ENCODE peak calls at places on chromosomes 12 and 14, in nine cellular contexts. Z is endothelial cell; X is thoracic aorta; G is WTC11; C is CD4-positive, alpha-beta T cell; V is SK-N-SH; P is progenitor cell of endocrine pancreas; U is heart right ventricle; F is choroid plexus epithelial cell. I is an unnamed sample.

GRCh38 chr14:69049675-69050074 is 70.6 kb upstream of the ACTN1 start:
- DNase-seq in V (no peak), F (peak), G (no peak), X (no peak), P (no peak), U (no peak), Z (no peak), C (no peak), I (no peak)

GRCh38 chr14:78950654-78951053 is 780.5 kb downstream of the NRXN3 start:
- DNase-seq in X (no peak), F (peak), U (no peak), G (no peak), P (no peak), C (no peak), V (no peak), Z (no peak), I (no peak)

GRCh38 chr14:24058951-24059475 is 7.2 kb downstream of the CARMIL3 start:
- DNase-seq in F (no peak), X (no peak), G (peak), P (no peak), Z (no peak), C (no peak), U (no peak), V (peak), I (no peak)

GRCh38 chr14:65044596-65044959 is 57.7 kb downstream of the MAX start:
- DNase-seq in U (no peak), P (no peak), G (no peak), V (no peak), C (no peak), Z (no peak), F (no peak), X (no peak), I (peak)

GRCh38 chr12:109741970-109742372 is 28.3 kb downstream of the FAM222A start:
- DNase-seq in U (peak), P (no peak), G (peak), C (no peak), F (no peak), Z (no peak), V (peak), X (no peak), I (no peak)

GRCh38 chr12:70258605-70259403 is 15.6 kb downstream of the CNOT2 start:
- DNase-seq in P (no peak), Z (peak), C (no peak), V (peak), F (no peak), U (no peak), G (no peak), X (no peak), I (no peak)

GRCh38 chr12:121715862-121716435 is 3.4 kb downstream of the TMEM120B start:
- DNase-seq in V (no peak), P (no peak), Z (no peak), G (no peak), U (no peak), X (no peak), C (no peak), F (no peak), I (no peak)

GRCh38 chr14:79834856-79835255 is 376.4 kb downstream of the DIO2 start:
- DNase-seq in Z (no peak), X (no peak), F (no peak), G (no peak), C (no peak), V (no peak), U (no peak), P (no peak), I (no peak)

GRCh38 chr12:109557809-109558208 is 15.5 kb downstream of the MMAB start:
- DNase-seq in Z (no peak), C (no peak), P (no peak), X (no peak), V (no peak), F (peak), U (no peak), G (no peak), I (peak)

GRCh38 chr12:5466521-5466960 is 34.6 kb downstream of the NTF3 start:
- DNase-seq in C (no peak), Z (no peak), V (no peak), G (no peak), U (no peak), X (no peak), F (no peak), P (no peak), I (no peak)

GRCh38 chr14:35349496-35349895 is 55.1 kb downstream of the NFKBIA start:
- DNase-seq in C (no peak), Z (no peak), X (no peak), V (no peak), G (no peak), F (no peak), U (no peak), P (no peak), I (no peak)

GRCh38 chr12:46722737-46723136 is 103.1 kb downstream of the SLC38A4 start:
- DNase-seq in C (no peak), V (no peak), P (no peak), F (peak), Z (no peak), U (no peak), G (no peak), X (no peak), I (no peak)

GRCh38 chr14:94548999-94549985 is 11.9 kb upstream of the SERPINA4 start:
- DNase-seq in U (peak), V (peak), X (no peak), P (peak), Z (peak), G (peak), C (peak), F (peak), I (peak)

GRCh38 chr14:23938823-23939222 is 14.7 kb upstream of the DHRS4 start:
- DNase-seq in F (no peak), C (no peak), V (no peak), X (no peak), G (no peak), U (no peak), P (no peak), Z (no peak), I (no peak)

GRCh38 chr12:113667095-113667494 is 195.4 kb upstream of the LHX5 start:
- DNase-seq in P (no peak), U (no peak), X (no peak), C (no peak), Z (no peak), G (no peak), V (no peak), F (no peak), I (no peak)

GRCh38 chr12:109450980-109451379 is 26.1 kb downstream of the KCTD10 start:
- DNase-seq in V (no peak), X (no peak), U (no peak), G (no peak), F (no peak), C (no peak), Z (no peak), P (no peak), I (no peak)

GRCh38 chr12:57734586-57734985 is 4.0 kb downstream of the AGAP2 start:
- DNase-seq in U (no peak), C (no peak), G (no peak), F (no peak), V (no peak), X (no peak), Z (no peak), P (no peak), I (no peak)

GRCh38 chr14:87046960-87047359 is 946.0 kb downstream of the GALC start:
- DNase-seq in Z (no peak), U (no peak), G (no peak), V (no peak), P (no peak), F (no peak), X (no peak), C (no peak), I (no peak)

GRCh38 chr14:79584679-79585078 is 626.6 kb downstream of the DIO2 start:
- DNase-seq in U (no peak), V (no peak), Z (no peak), C (no peak), X (no peak), G (no peak), P (no peak), F (peak), I (no peak)

GRCh38 chr12:54596526-54596946 is 8.1 kb upstream of the PPP1R1A start:
- DNase-seq in C (peak), F (peak), Z (peak), U (peak), G (peak), X (peak), P (peak), V (peak), I (peak)

GRCh38 chr14:104082807-104083206 is 2.7 kb upstream of the ASPG start:
- DNase-seq in F (no peak), G (no peak), Z (no peak), C (no peak), U (peak), P (no peak), V (peak), X (no peak), I (peak)

GRCh38 chr12:118307069-118307954 is 65.4 kb downstream of the TAOK3 start:
- DNase-seq in P (no peak), G (no peak), X (no peak), F (peak), C (no peak), Z (no peak), V (no peak), U (no peak), I (no peak)

GRCh38 chr14:20934148-20934762 is 21.0 kb upstream of the RNASE2 start:
- DNase-seq in P (peak), U (peak), G (peak), F (peak), V (peak), X (no peak), Z (peak), C (peak), I (peak)

DNA sequence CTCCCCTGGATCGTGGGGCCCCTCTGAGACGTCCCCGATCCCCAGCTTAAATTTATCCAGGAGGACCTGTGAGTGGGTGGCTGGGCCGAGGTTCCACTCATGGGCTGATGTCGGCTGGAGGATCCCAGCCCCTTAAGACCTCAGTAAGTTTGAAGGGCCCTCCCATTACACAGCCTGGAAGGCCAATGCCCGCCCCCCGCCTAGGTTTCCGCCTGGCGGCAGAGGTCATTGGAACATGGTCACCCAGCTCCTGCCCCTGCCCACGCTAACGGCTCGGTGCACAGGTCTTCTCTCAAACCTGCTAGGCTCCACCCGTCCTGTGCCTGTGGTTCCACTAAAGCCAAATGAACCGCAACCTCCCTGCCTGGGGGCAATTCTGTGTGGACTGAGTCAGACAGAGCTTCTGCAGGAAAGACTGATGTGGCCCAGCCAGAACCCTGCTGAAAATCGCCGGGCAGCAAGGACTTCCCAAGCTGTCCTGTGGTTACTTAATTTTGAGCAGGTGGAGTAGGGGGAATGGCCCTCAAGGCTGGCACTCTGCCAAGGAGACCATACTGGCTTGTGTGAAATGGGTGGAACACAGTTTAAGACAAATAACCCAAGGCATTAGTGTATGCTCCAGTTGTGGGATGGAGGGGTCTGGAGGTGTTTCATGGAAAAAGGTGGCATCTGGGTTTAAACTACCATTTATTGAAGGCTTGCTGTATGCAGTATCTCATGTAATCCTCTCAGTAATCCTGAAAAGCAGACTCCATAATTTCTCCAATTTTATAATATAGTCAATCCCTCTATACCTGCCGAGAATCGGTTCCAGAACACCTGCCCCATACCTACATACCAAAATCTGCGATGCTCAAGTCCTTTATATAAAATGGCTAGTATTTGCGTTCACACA is 903 bp upstream of the NT5DC3 start:
- DNase-seq in P (peak), Z (peak), X (peak), F (peak), G (peak), U (peak), C (no peak), V (no peak), I (peak)
- TF ChIP-seq CTCF in P (no peak), Z (no peak), X (no peak), F (no peak), G (no peak), U (no peak), C (no peak), V (no peak), I (no peak)

GRCh38 chr14:91140672-91141071 is 26.8 kb downstream of the DGLUCY start:
- DNase-seq in Z (peak), U (no peak), P (no peak), F (peak), C (no peak), X (no peak), G (peak), V (peak), I (no peak)
- TF ChIP-seq CTCF in Z (no peak), U (peak), P (peak), F (peak), C (no peak), X (no peak), G (no peak), V (peak), I (no peak)

GRCh38 chr12:116698131-116698495 is 39.8 kb downstream of the SPRING1 start:
- DNase-seq in G (no peak), X (no peak), C (no peak), U (no peak), V (no peak), Z (no peak), P (no peak), F (no peak), I (no peak)

GRCh38 chr12:116700066-116700465 is 37.8 kb downstream of the SPRING1 start:
- DNase-seq in C (no peak), G (no peak), U (no peak), V (no peak), F (no peak), Z (no peak), X (no peak), P (no peak), I (no peak)

GRCh38 chr12:116698554-116698953 is 39.3 kb downstream of the SPRING1 start:
- DNase-seq in U (no peak), Z (no peak), G (no peak), V (no peak), F (no peak), P (no peak), C (no peak), X (no peak), I (no peak)

GRCh38 chr12:116695464-116695725 is 42.5 kb downstream of the SPRING1 start:
- DNase-seq in V (no peak), X (no peak), C (no peak), F (no peak), G (no peak), U (no peak), P (no peak), Z (no peak), I (no peak)

GRCh38 chr12:116697305-116698130 is 40.4 kb downstream of the SPRING1 start:
- DNase-seq in C (no peak), G (peak), F (no peak), P (no peak), X (no peak), Z (peak), U (peak), V (peak), I (no peak)
- TF ChIP-seq CTCF in C (no peak), G (no peak), F (peak), P (peak), X (no peak), Z (no peak), U (peak), V (peak), I (no peak)

GRCh38 chr12:64077922-64078321 is 144.2 kb downstream of the KICS2 start:
- DNase-seq in G (no peak), X (no peak), Z (no peak), C (no peak), U (no peak), V (no peak), P (no peak), F (peak), I (no peak)
- TF ChIP-seq CTCF in G (no peak), X (no peak), Z (peak), C (no peak), U (peak), V (peak), P (peak), F (peak), I (peak)

DNA sequence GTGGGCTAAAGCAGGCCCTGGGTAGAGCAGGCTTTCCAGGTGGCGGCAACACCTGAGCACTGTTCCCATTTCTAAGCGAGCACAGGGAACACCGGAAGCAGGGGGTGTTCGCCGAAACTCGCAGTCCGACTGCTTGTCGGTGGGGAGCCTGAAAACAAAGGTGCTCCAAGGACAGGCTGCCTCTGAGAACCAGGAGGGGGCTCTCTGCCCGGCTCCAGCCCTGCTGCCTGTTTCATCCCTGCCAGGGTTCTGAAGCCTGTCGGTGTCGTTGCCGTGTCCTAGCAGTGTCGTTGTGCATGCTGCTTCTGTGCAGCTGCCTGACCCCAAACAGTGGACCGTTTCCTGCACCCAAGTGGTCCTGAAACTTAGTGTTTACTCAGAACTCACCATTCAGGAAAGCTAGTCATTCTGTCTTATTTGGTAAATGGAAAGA is 21.8 kb downstream of the CCNK start:
- DNase-seq in F (no peak), U (no peak), C (no peak), Z (no peak), P (no peak), G (peak), X (no peak), V (no peak), I (no peak)
- TF ChIP-seq CTCF in F (no peak), U (no peak), C (no peak), Z (no peak), P (no peak), G (no peak), X (no peak), V (no peak), I (no peak)

DNA sequence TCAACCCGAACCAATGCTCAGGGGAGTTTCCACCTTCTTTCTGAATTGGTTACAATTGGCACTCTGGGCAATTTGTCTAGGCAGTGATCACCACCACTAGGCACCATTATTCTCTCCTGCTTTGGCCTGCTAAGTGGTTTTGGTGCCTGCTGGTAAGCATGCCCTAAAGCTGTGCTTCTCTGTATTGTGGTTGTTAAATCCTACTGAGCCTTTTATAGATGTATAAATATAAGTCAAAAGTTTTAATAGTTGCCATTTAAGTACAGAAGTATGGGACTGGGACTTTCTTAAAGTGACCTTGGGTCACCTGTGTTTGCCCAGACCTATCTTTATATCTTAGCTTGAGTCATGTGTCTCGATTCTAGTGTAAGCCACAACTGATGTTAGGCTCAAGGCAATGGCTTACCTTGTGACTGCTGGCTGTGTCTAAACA is 475.9 kb downstream of the SLC16A7 start:
- DNase-seq in U (no peak), F (no peak), V (no peak), G (no peak), Z (no peak), X (no peak), P (no peak), C (no peak), I (no peak)
- TF ChIP-seq CTCF in U (no peak), F (no peak), V (no peak), G (no peak), Z (no peak), X (no peak), P (no peak), C (no peak), I (no peak)

DNA sequence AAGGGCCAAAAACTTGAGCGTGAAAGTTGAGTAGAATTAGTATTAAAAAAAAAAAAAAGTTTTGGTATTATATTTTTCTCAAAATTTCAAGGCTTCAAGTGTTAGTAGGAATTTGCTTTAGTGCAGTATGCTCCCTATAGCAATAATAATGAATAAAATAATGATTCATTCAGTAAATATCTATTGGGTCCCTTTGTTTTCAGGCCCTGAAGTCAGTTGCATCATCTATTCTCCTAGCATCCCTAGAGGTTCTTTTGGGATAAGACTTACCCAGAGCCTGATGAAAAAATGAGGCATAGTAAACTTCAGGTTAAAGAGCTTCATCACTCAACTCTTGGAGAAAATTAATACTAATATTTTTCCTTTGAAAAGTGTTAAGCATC is 1.1 kb downstream of the KMT5A start:
- DNase-seq in P (no peak), F (peak), U (no peak), C (no peak), Z (no peak), V (no peak), X (no peak), G (no peak), I (no peak)
- TF ChIP-seq CTCF in P (no peak), F (no peak), U (no peak), C (no peak), Z (no peak), V (peak), X (no peak), G (no peak), I (no peak)

DNA sequence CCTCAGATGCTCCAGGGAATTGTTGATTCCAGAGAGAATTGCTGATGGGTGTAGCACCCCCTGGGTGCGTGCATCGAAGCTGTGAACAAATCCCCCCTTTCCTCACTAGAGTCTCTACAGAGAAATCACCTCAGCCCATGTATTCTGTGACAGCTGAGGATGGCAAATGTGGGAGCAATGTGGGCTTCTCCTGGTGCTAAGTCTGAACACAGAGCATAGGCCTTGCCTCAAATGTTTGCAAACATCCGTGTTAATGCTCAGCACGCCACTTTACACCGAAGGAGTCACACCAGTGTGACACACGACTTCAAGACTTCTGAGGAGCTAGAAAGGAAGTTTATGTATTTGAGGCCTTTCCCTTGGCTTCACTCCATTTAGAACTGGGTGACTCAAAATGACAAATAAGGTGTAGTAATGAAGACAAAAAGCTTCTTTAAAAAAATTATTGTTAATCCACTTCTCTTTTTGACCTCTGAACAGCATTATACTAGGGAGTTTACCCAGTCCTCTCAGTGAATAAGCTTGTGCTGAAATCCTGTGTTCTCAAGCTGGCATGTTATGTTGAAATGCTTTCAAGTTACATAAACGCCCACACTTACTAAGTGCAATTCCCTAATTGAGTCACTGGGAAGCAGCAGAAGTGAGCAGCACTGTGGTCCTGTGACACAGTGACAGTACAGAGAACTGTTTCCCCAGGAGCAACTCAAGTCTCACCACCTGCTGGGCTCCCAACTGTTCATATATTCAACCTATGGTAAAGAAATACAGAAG is 92.9 kb downstream of the FAR2 start:
- DNase-seq in G (no peak), P (no peak), X (no peak), U (no peak), V (peak), C (no peak), Z (no peak), F (peak), I (no peak)
- TF ChIP-seq CTCF in G (no peak), P (no peak), X (peak), U (no peak), V (no peak), C (no peak), Z (no peak), F (peak), I (no peak)